ENCODE peak calls at places on chromosomes 13 and 19, in six cellular contexts. Q is lower leg skin, D is PC-3, X is psoas muscle, G is GM12864, R is caudate nucleus. W is an unnamed sample.

GRCh38 chr19:10085641-10086031 is 481 bp upstream of the SHFL start:
- DNase-seq in D (peak; percentile 9), G (no peak), X (no peak), Q (no peak), R (no peak), W (no peak)

GRCh38 chr13:97758317-97758716 is 195.2 kb upstream of the IPO5 start:
- DNase-seq in X (no peak), Q (no peak), R (no peak), D (no peak), G (no peak), W (no peak)

GRCh38 chr13:106049171-106049570 is 486.3 kb downstream of the EFNB2 start:
- DNase-seq in X (no peak), D (no peak), Q (no peak), G (no peak), R (no peak), W (no peak)

GRCh38 chr19:50536662-50537305 is 23.1 kb upstream of the ASPDH start:
- DNase-seq in R (no peak), D (no peak), X (no peak), Q (no peak), G (no peak), W (no peak)

GRCh38 chr19:13764821-13765394 is 586 bp downstream of the MRI1 start:
- DNase-seq in X (peak; percentile 44), D (peak; percentile 23), R (no peak), Q (peak; percentile 89), G (no peak), W (no peak)

GRCh38 chr13:99895999-99896695 is 75.4 kb downstream of the ZIC5 start:
- DNase-seq in R (no peak), X (no peak), D (no peak), G (no peak), Q (peak; percentile 79), W (no peak)

GRCh38 chr19:19654441-19654840 is 9.0 kb downstream of the ATP13A1 start:
- DNase-seq in R (no peak), Q (no peak), D (no peak), X (no peak), G (no peak), W (no peak)

GRCh38 chr13:100837611-100838010 is 163.0 kb upstream of the TMTC4 start:
- DNase-seq in X (no peak), R (no peak), Q (no peak), G (no peak), D (no peak), W (no peak)

GRCh38 chr19:54324071-54324470 is 11.1 kb upstream of the LILRA5 start:
- DNase-seq in Q (no peak), X (no peak), D (no peak), G (no peak), R (no peak), W (no peak)

GRCh38 chr19:33434090-33434885 is 60.8 kb downstream of the CEBPG start:
- DNase-seq in G (no peak), R (no peak), X (no peak), D (no peak), Q (no peak), W (no peak)

GRCh38 chr19:40633207-40633606 is 32.0 kb downstream of the LTBP4 start:
- DNase-seq in G (no peak), Q (no peak), X (no peak), D (peak; percentile 89), R (no peak), W (no peak)